ENCODE peak calls at places on chromosomes 7 and 10, in four cellular contexts. M, W, C and V are unnamed samples.

GRCh38 chr10:126804396-126804795 is 100.8 kb upstream of the DOCK1 start:
- DNase-seq in M (no peak), W (no peak), C (no peak), V (no peak)

GRCh38 chr7:94289071-94289470 is 105.6 kb upstream of the COL1A2 start:
- DNase-seq in M (no peak), W (peak; percentile 74), C (no peak), V (peak; percentile 86)

GRCh38 chr10:78621183-78621789 is 447.5 kb upstream of the ZMIZ1 start:
- DNase-seq in M (no peak), W (peak; percentile 36), C (no peak), V (no peak)

GRCh38 chr10:133096616-133097269 is 9.0 kb downstream of the ADGRA1 start:
- DNase-seq in M (no peak), W (no peak), C (no peak), V (peak; percentile 22)

GRCh38 chr7:35399216-35399615 is 145.3 kb upstream of the TBX20 start:
- DNase-seq in M (no peak), W (no peak), C (no peak), V (no peak)

GRCh38 chr7:91007371-91007770 is 256.9 kb upstream of the FZD1 start:
- DNase-seq in M (no peak), W (no peak), C (no peak), V (no peak)

GRCh38 chr7:93176961-93177580 is 28.9 kb upstream of the SAMD9L start:
- DNase-seq in M (no peak), W (no peak), C (no peak), V (no peak)

GRCh38 chr7:16092711-16093110 is 328.6 kb downstream of the CRPPA start:
- DNase-seq in M (no peak), W (no peak), C (no peak), V (no peak)

GRCh38 chr7:139943391-139943790 is 114.3 kb downstream of the TBXAS1 start:
- DNase-seq in M (no peak), W (no peak), C (no peak), V (no peak)

GRCh38 chr10:3128379-3129130 is 44.0 kb downstream of the PITRM1 start:
- DNase-seq in M (no peak), W (no peak), C (no peak), V (no peak)

GRCh38 chr7:94779070-94779469 is 123.1 kb upstream of the SGCE start:
- DNase-seq in M (no peak), W (no peak), C (no peak), V (no peak)

GRCh38 chr10:68111580-68111979 is 2.3 kb downstream of the MYPN start:
- DNase-seq in M (no peak), W (no peak), C (no peak), V (no peak)

GRCh38 chr10:31940839-31941653 is 12.4 kb upstream of the ARHGAP12 start:
- DNase-seq in M (no peak), W (peak; percentile 96), C (no peak), V (peak; percentile 98)

GRCh38 chr7:6248581-6248980 is 23.8 kb downstream of the CYTH3 start:
- DNase-seq in M (no peak), W (no peak), C (no peak), V (no peak)

GRCh38 chr7:3780525-3780924 is 479.5 kb downstream of the SDK1 start:
- DNase-seq in M (no peak), W (no peak), C (no peak), V (no peak)

GRCh38 chr10:121990015-121990677 is 1.2 kb downstream of the TACC2 start:
- DNase-seq in M (no peak), W (no peak), C (no peak), V (no peak)

GRCh38 chr7:100209493-100209892 is 10.3 kb upstream of the PVRIG start:
- DNase-seq in M (no peak), W (no peak), C (no peak), V (no peak)

GRCh38 chr10:95655571-95656290 is 780 bp downstream of the ALDH18A1 start:
- DNase-seq in M (peak; percentile 15), W (peak; percentile 16), C (no peak), V (peak; percentile 26)

GRCh38 chr7:92731327-92732063 is 104.9 kb downstream of the CDK6 start:
- DNase-seq in M (no peak), W (no peak), C (no peak), V (no peak)

GRCh38 chr10:89887830-89888229 is 186.4 kb downstream of the KIF20B start:
- DNase-seq in M (no peak), W (no peak), C (no peak), V (peak; percentile 8)

GRCh38 chr7:77570330-77571011 is 33.4 kb downstream of the PTPN12 start:
- DNase-seq in M (no peak), W (peak; percentile 41), C (no peak), V (no peak)

GRCh38 chr10:354901-355617 is 219.8 kb downstream of the ZMYND11 start:
- DNase-seq in M (no peak), W (no peak), C (no peak), V (no peak)

GRCh38 chr7:80393786-80394185 is 118.1 kb downstream of the GNAT3 start:
- DNase-seq in M (no peak), W (peak; percentile 61), C (no peak), V (no peak)

GRCh38 chr10:66586897-66587679 is 338.7 kb upstream of the LRRTM3 start:
- DNase-seq in M (no peak), W (no peak), C (no peak), V (no peak)

GRCh38 chr10:114232777-114233176 is 6.3 kb upstream of the VWA2 start:
- DNase-seq in M (no peak), W (no peak), C (no peak), V (no peak)

GRCh38 chr7:146654048-146654447 is 537.4 kb downstream of the CNTNAP2 start:
- DNase-seq in M (no peak), W (no peak), C (no peak), V (no peak)

GRCh38 chr7:46296526-46296925 is 375.5 kb upstream of the IGFBP3 start:
- DNase-seq in M (no peak), W (no peak), C (no peak), V (no peak)

DNA sequence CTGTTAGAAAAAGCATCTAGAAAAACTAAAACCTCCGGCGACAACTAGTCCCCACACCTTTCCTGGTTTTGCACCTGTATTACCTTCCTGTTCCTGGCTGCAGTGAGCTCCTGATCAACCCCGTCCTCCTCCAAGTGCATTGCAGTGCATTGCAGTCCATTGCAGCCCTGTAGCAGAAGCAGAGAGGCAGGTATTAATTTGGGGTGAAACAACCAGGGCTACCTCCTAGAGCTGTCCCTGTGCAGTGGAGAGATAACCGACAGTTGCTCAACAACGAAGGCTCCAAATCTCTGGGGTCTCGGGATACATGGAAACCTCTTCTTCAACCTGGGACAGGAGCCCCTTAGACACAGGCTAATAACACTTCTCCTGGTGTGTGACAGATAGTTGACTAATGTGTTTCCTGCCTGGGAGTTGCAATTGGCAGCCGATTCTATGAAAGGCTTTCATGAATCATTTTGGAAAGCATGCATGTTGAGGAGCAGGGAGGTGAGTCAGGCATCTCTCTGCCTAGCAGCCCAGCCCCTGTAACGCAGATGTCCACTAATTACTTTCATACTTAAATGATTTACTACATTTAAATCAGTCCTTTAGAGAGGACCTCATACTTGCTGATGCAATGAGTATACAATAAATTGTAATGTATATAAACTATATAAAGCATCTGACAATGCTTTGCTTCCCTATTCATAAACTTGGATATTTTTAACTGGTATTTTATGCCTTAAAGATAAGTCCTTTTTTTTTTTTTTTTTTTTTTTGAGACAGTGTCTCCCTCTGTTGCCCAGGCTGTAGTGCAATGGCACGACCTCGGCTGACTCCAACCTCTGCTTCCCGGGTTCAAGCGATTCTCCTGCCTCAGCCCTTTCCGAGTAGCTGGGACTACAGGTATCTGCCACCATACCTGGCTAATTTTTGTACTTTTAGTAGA is 59.0 kb downstream of the PRR15 start:
- DNase-seq in M (no peak), W (no peak), C (no peak), V (peak; percentile 80)
- TF ChIP-seq ESRRA in M (no peak), W (no peak), C (no peak), V (no peak)

DNA sequence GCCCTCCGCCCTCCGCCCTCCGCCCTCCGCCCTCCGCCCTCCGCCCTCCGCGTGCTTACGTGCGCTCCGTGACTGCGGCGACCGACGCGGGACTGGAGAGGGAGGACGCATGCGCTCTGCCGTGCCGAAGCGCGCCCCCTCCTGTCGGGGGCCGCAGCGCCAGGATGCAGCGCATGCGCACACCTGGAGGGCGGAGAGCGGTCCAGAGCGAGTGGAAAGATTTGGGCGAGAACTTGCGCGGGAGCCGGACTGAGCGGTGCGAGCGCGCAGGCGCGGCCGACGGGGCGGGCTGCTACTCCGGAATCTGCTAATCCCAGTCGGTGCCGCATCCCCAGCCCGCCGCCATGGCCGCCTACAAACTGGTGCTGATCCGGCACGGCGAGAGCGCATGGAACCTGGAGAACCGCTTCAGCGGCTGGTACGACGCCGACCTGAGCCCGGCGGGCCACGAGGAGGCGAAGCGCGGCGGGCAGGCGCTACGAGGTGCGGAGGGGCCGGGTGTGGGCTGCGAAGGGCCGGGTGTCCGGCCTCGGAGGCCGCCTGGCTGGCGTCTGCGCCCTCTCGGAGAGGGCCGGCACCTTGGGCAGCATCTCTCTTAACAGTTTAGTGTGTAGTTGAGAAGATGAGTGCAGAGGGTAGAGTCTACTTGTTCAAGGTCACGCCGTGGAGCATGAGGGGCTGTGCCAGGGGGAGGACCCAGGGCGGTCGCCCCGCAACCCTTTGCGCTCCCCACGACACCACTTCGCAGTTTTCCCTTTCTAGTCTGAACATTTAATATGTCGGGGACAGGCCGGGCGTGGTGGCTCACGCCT is at the start of gene PGAM1:
- DNase-seq in M (peak; percentile 95), W (peak; percentile 89), C (peak; percentile 99), V (peak; percentile 96)
- TF ChIP-seq REST in M (no peak), W (no peak), C (peak; percentile 39), V (no peak)

DNA sequence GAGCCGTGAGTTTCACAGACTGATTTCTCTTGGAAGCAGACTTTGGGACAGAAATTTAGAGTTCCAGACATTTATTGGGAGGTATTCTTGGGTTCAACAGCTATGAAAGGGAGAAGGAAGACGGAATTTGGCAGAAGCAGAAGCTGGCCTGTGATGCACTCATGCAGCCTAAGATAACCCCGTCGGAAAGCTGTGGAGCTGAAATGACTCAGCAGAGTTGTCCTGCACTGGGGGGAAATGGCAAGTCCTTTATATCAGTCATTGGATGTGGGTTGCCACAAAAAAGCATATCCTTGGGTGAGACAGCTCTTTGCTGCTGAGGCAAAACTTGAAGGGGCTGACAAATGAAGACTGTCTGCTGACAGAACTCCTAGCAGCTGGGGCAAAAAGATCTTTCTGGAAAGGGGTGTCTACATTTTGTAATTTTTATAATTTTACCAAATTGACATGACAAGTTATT is 11.5 kb upstream of the MICU1 start:
- DNase-seq in M (peak; percentile 38), W (peak; percentile 44), C (peak; percentile 77), V (peak; percentile 88)
- TF ChIP-seq ESRRA in M (no peak), W (no peak), C (peak; percentile 33), V (no peak)

DNA sequence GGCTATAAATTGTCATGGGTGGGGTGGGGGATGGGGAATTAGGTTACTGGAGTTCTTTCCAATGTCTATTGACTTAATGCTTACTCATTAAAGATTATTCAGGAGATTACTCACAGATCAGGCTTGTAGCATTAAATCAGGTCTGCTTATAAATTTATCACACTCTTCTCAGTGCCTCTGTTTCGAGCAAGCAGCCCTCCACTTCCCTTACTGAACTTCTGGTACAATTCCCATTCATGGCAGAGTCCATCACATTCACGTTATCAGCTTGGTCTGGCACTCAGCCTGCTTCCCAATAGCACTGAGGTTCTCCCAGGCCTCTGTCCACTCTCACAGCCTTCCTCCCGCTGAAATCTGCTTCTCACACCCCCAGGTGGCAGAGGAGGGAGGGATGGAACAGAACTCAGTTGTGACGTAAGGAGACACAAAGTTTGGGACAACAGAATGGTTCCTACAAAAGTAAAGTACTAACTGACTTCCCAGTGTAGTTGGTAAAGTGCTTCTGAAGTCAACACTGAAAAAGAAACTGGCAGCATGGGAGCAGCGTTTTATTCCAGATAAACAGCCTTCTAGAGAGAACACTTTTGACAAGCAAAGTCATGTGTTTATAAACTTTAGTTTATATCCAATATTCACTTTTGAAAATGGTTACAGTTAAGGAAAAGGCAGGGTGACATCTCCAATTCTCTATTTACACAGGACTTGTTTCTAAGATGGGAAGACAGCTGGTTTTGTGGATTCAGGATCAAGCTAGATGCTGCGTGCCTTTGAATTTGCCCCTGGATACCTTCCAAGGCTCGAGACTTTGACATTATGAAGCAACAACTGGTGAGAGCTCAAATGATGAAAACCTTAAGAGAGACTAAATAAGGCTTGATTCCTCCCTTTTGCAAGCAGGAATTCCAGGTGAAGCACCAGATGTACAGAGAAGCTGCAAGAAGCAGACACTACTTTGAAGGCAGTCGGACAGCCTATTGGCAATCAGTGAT is 81.4 kb downstream of the ATXN7L1 start:
- DNase-seq in M (no peak), W (no peak), C (no peak), V (no peak)
- TF ChIP-seq REST in M (no peak), W (no peak), C (no peak), V (no peak)